ENCODE peak calls at places on chromosomes 3 and 15, in five cellular contexts. W is HCT116, F is ovary, I is psoas muscle, L is mesenchymal stem cell. Z is an unnamed sample.

GRCh38 chr15:63231717-63232116 is 42.3 kb downstream of the RAB8B start:
- DNase-seq in W (no peak), F (no peak), I (no peak), L (peak; percentile 28), Z (no peak)

GRCh38 chr3:142509079-142509478 is 61.2 kb upstream of the XRN1 start:
- DNase-seq in W (no peak), F (no peak), I (no peak), L (no peak), Z (no peak)

GRCh38 chr3:24502690-24503089 is 8.0 kb upstream of the THRB start:
- DNase-seq in W (no peak), F (no peak), I (no peak), L (peak; percentile 58), Z (no peak)

GRCh38 chr3:187748050-187748481 is 2.8 kb upstream of the BCL6 start:
- DNase-seq in W (peak; percentile 78), F (peak; percentile 94), I (peak; percentile 95), L (peak; percentile 87), Z (peak; percentile 95)

GRCh38 chr15:47514251-47514652 is 203.1 kb upstream of the SEMA6D start:
- DNase-seq in W (no peak), F (no peak), I (no peak), L (peak; percentile 59), Z (no peak)

GRCh38 chr3:72095521-72095920 is 310.6 kb upstream of the PROK2 start:
- DNase-seq in W (no peak), F (no peak), I (no peak), L (no peak), Z (no peak)

GRCh38 chr3:194985031-194985578 is 285.9 kb downstream of the XXYLT1 start:
- DNase-seq in W (peak; percentile 27), F (peak; percentile 67), I (peak; percentile 91), L (peak; percentile 73), Z (peak; percentile 46)

GRCh38 chr3:171192176-171192854 is 165.8 kb upstream of the SLC2A2 start:
- DNase-seq in W (peak; percentile 92), F (no peak), I (no peak), L (peak; percentile 85), Z (no peak)

GRCh38 chr15:63054281-63054683 is 11.7 kb downstream of the TPM1 start:
- DNase-seq in W (no peak), F (no peak), I (no peak), L (peak; percentile 75), Z (no peak)

GRCh38 chr3:123113889-123114450 is 47.1 kb downstream of the PDIA5 start:
- DNase-seq in W (no peak), F (no peak), I (no peak), L (peak; percentile 15), Z (no peak)

GRCh38 chr3:105956311-105956710 is 87.5 kb upstream of the CBLB start:
- DNase-seq in W (no peak), F (no peak), I (no peak), L (no peak), Z (no peak)

GRCh38 chr3:77967621-77968020 is 927.7 kb downstream of the ROBO2 start:
- DNase-seq in W (no peak), F (no peak), I (no peak), L (no peak), Z (no peak)

GRCh38 chr3:170038434-170039110 is 777 bp downstream of the GPR160 start:
- DNase-seq in W (no peak), F (no peak), I (no peak), L (peak; percentile 10), Z (no peak)

GRCh38 chr3:170040283-170040907 is 2.6 kb downstream of the GPR160 start:
- DNase-seq in W (no peak), F (no peak), I (no peak), L (no peak), Z (no peak)

GRCh38 chr3:170033489-170033888 is 4.3 kb upstream of the GPR160 start:
- DNase-seq in W (no peak), F (no peak), I (no peak), L (no peak), Z (no peak)

GRCh38 chr3:170043506-170043905 is 5.7 kb downstream of the GPR160 start:
- DNase-seq in W (no peak), F (no peak), I (no peak), L (no peak), Z (no peak)

DNA sequence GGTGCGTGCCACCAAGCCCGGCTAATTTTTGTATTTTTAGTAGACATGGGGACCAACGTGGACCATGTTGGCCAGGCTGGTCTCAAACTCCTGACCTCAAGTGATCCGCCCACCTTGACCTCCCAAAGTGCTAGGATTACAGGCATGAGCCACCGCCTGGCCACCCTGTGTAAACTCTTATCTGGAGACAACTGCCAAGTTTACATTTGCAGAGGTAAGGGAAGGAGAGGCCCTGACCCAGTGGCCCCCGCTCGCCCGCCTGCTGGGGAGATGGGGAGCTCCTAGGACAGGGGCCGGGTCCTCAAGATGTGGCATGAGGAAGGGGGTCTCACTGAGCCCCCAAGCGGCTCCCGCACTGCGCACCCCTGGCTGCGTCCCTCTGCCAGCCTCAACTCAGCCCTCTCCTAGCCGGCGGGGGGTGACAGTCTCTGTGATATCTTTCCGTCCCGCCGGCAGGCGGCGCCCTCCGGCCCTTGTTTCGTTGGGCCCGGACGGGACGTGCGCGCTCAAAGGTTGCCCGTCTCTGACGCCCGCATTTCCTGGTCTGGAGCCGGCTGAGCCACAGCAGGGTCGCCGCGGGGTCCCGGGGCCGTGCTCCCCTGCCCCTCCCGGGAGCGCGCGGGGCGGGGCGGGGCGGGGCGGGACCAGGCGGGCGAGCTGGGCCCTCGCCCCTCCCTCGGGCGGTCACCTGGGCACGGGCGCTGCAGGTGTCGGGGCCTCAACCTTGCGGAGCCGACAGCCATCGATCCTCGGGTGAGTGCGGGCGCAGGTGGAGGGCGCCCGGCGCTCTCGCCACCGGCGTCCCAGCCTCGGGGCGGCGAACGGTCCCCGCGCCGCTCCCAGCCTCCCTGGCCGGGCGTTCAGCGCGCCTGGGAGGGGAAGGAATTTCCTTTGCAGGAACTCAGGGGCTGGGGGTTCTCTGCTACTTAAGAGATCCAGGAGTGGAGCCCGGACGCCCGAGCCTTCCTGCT is at the start of gene GPR160:
- DNase-seq in W (peak; percentile 64), F (peak; percentile 45), I (peak; percentile 80), L (peak; percentile 22), Z (no peak)
- H3K27ac ChIP-seq in W (peak within 1 kb of the TSS; percentile 39), F (no peak within 1 kb of the TSS), I (no peak within 1 kb of the TSS), L (no peak within 1 kb of the TSS), Z (no peak within 1 kb of the TSS)

GRCh38 chr3:99865321-99865720 is 47.7 kb downstream of the CMSS1 start:
- DNase-seq in W (no peak), F (no peak), I (no peak), L (no peak), Z (no peak)
- H3K27ac ChIP-seq in W (no peak overlapping the region), F (no peak overlapping the region), I (peak overlapping the region; percentile 58), L (no peak overlapping the region), Z (no peak overlapping the region)

GRCh38 chr15:57947781-57948180 is 117.7 kb downstream of the ALDH1A2 start:
- DNase-seq in W (no peak), F (peak; percentile 60), I (peak; percentile 71), L (no peak), Z (no peak)

GRCh38 chr15:57947282-57947681 is 118.2 kb downstream of the ALDH1A2 start:
- DNase-seq in W (no peak), F (no peak), I (no peak), L (no peak), Z (no peak)

GRCh38 chr15:57948554-57949289 is 116.8 kb downstream of the ALDH1A2 start:
- DNase-seq in W (no peak), F (no peak), I (no peak), L (no peak), Z (no peak)

GRCh38 chr15:57943766-57944165 is 121.7 kb downstream of the ALDH1A2 start:
- DNase-seq in W (no peak), F (no peak), I (no peak), L (no peak), Z (no peak)

DNA sequence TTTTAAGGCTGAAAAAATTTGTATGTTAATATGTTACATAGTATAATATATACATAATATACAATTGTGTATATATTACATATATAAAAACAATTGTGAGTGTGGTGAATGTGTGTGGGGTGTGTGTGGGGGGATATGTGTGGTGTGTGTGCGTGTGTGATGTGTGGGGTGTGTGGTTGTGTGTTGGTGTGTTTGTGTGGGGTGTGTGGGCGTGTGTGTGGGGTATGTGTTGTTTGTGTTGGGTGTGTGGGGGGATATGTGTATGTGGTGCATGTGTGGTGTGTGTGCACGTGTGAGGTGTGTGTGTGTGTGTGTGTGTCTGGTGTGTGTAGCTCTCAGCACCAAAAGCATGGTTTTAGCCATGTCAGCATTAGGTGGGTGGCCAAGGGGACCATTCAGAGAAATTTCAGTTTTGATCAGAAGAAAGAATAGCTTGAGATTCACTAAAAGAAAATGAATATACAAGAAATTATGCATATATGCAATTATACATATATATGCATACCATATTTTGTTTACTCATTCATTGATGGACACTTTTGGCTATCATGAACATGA is 118.9 kb downstream of the ALDH1A2 start:
- DNase-seq in W (no peak), F (no peak), I (no peak), L (no peak), Z (no peak)
- H3K27ac ChIP-seq in W (no peak overlapping the region), F (peak overlapping the region; percentile 17), I (no peak overlapping the region), L (no peak overlapping the region), Z (no peak overlapping the region)

DNA sequence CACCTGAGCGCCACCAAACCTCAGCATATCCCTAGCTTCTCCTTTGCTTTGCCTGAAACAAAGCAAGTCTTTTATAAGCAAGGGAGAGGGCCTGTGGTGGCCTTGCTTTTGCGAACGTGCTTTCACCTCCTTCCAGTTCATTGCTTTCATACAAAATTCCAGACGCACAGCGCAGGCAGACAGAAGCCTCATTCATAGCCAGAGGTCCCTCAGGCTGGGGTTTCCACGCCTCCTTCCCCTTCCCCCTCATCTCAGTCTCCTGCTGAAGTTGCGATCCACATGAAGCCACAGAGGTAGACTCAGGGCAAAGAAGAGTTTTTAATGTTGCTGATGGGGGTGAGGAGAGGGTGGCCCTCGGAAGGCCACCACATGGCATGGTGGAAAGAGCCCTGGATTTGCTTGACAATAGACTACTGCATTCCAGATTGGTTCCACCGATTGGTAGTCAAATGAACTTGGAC is 59.4 kb upstream of the FLNB start:
- DNase-seq in W (no peak), F (peak; percentile 10), I (no peak), L (no peak), Z (no peak)
- H3K27ac ChIP-seq in W (no peak overlapping the region), F (no peak overlapping the region), I (no peak overlapping the region), L (no peak overlapping the region), Z (peak overlapping the region; percentile 74)

GRCh38 chr3:115787818-115788217 is 164.5 kb downstream of the GAP43 start:
- DNase-seq in W (no peak), F (no peak), I (no peak), L (no peak), Z (no peak)

GRCh38 chr3:115789480-115789879 is 166.2 kb downstream of the GAP43 start:
- DNase-seq in W (no peak), F (no peak), I (no peak), L (no peak), Z (no peak)

GRCh38 chr3:115792206-115792955 is 169.1 kb downstream of the GAP43 start:
- DNase-seq in W (no peak), F (no peak), I (no peak), L (peak; percentile 29), Z (no peak)

GRCh38 chr3:115788921-115789470 is 165.7 kb downstream of the GAP43 start:
- DNase-seq in W (peak; percentile 57), F (no peak), I (no peak), L (peak; percentile 67), Z (no peak)

DNA sequence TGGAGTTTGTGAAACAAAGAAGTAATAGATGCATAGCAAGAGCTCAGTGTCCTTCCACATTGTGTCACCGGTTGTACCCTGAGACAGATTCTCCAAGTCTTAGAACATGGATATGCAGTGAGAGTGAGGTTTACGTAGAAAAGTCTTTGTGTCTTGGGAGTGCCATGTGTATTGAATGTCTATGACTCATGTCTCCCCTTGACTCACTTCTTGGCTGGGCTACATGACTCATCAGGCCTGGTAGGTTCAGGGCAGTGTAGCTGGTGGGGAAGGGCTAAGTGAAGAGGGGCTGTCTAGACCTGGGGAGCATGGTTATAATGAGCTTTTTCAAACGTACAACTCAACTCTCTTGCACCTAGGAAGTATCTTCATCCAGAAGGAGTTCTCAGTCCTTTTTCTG is 167.4 kb downstream of the GAP43 start:
- DNase-seq in W (peak; percentile 94), F (no peak), I (no peak), L (peak; percentile 97), Z (no peak)
- H3K27ac ChIP-seq in W (peak overlapping the region; percentile 46), F (no peak overlapping the region), I (no peak overlapping the region), L (peak overlapping the region; percentile 80), Z (no peak overlapping the region)

Z was measured in dorsolateral prefrontal cortex.